ENCODE peak calls at places on chromosomes 3 and 15, in ten cellular contexts. I is NCI-H1105, M is BJ, J is omental fat pad, T is EL, C is posterior vena cava, B is ureter, F is NCI-H1436, H is M059J, D is HEK293T. O is an unnamed sample.

GRCh38 chr3:193782280-193782654 is 189.3 kb downstream of the OPA1 start:
- DNase-seq in J (no peak), B (peak; percentile 70), C (no peak), T (peak; percentile 4), F (no peak), D (no peak), M (no peak), I (no peak), H (peak; percentile 97), O (no peak)

GRCh38 chr3:140529096-140529495 is 148.8 kb upstream of the TRIM42 start:
- DNase-seq in J (no peak), M (peak; percentile 11), T (peak; percentile 29), B (no peak), F (no peak), H (peak; percentile 100), I (no peak), D (no peak), C (no peak), O (no peak)

GRCh38 chr3:48553886-48554845 is 2.4 kb downstream of the PFKFB4 start:
- DNase-seq in H (no peak), T (no peak), F (no peak), D (no peak), C (no peak), I (no peak), M (no peak), B (no peak), J (no peak), O (no peak)

GRCh38 chr15:95284933-95285401 is 1045.5 kb upstream of the NR2F2 start:
- DNase-seq in J (no peak), F (no peak), I (no peak), H (no peak), C (no peak), B (no peak), T (peak; percentile 57), M (no peak), D (no peak), O (peak; percentile 23)

GRCh38 chr3:38421679-38422336 is 31.9 kb upstream of the ACVR2B start:
- DNase-seq in C (no peak), I (no peak), H (no peak), B (no peak), J (no peak), T (no peak), D (no peak), M (no peak), F (no peak), O (no peak)

GRCh38 chr15:83285979-83286553 is 1.6 kb upstream of the BNC1 start:
- DNase-seq in C (no peak), M (peak; percentile 56), H (peak; percentile 96), D (no peak), B (no peak), I (no peak), F (no peak), T (peak; percentile 95), J (no peak), O (no peak)

GRCh38 chr15:94086360-94086759 is 145.0 kb upstream of the MCTP2 start:
- DNase-seq in H (no peak), D (no peak), J (no peak), F (no peak), M (no peak), T (no peak), I (no peak), B (no peak), C (no peak), O (no peak)

GRCh38 chr15:28921336-28921735 is 35.6 kb downstream of the APBA2 start:
- DNase-seq in T (no peak), J (no peak), B (no peak), M (no peak), D (no peak), H (no peak), I (no peak), F (no peak), C (peak; percentile 9), O (no peak)

GRCh38 chr3:52056521-52056967 is at the start of gene DUSP7:
- DNase-seq in C (peak; percentile 91), B (peak; percentile 69), D (peak; percentile 71), M (no peak), H (peak; percentile 56), T (peak; percentile 72), J (no peak), F (peak; percentile 26), I (peak; percentile 39), O (peak; percentile 67)

GRCh38 chr3:70811880-70812279 is 499.4 kb upstream of the MDFIC2 start:
- DNase-seq in I (no peak), J (no peak), H (peak; percentile 44), F (no peak), C (no peak), T (no peak), D (no peak), M (peak; percentile 52), B (peak; percentile 40), O (peak; percentile 24)

GRCh38 chr3:132593241-132593949 is 3.7 kb upstream of the ACKR4 start:
- DNase-seq in I (no peak), B (no peak), H (no peak), T (peak; percentile 38), J (no peak), D (no peak), M (no peak), F (no peak), C (no peak), O (no peak)

GRCh38 chr3:33184863-33185262 is 33.7 kb downstream of the SUSD5 start:
- DNase-seq in T (no peak), F (no peak), H (no peak), M (no peak), J (no peak), B (no peak), I (no peak), C (no peak), D (no peak), O (no peak)

GRCh38 chr15:95793226-95793625 is 537.3 kb upstream of the NR2F2 start:
- DNase-seq in T (peak; percentile 66), B (no peak), H (no peak), J (no peak), C (no peak), M (peak; percentile 26), F (no peak), I (no peak), D (no peak), O (no peak)

GRCh38 chr15:100050877-100051786 is 290.6 kb downstream of the ADAMTS17 start:
- DNase-seq in T (no peak), B (no peak), F (no peak), C (no peak), H (no peak), I (no peak), J (no peak), M (no peak), D (no peak), O (no peak)

GRCh38 chr15:25863067-25863967 is at the start of gene ATP10A:
- DNase-seq in H (no peak), I (no peak), M (no peak), C (peak; percentile 88), J (no peak), T (peak; percentile 66), D (no peak), B (no peak), F (no peak), O (no peak)

GRCh38 chr3:72079369-72079872 is 294.5 kb upstream of the PROK2 start:
- DNase-seq in F (no peak), J (no peak), H (no peak), T (no peak), I (no peak), B (no peak), D (no peak), C (no peak), M (no peak), O (no peak)

GRCh38 chr15:59157398-59157797 is 49.2 kb upstream of the LDHAL6B start:
- DNase-seq in T (no peak), F (no peak), M (no peak), B (no peak), D (no peak), H (no peak), J (no peak), I (no peak), C (no peak), O (no peak)

GRCh38 chr3:25441234-25441856 is 13.3 kb downstream of the RARB start:
- DNase-seq in C (no peak), I (no peak), F (no peak), D (no peak), H (no peak), T (no peak), J (no peak), M (no peak), B (no peak), O (no peak)

GRCh38 chr3:126607214-126607908 is 47.6 kb downstream of the TXNRD3 start:
- DNase-seq in C (no peak), M (peak; percentile 7), F (no peak), H (peak; percentile 69), I (no peak), J (no peak), B (no peak), T (peak; percentile 66), D (no peak), O (no peak)

GRCh38 chr15:59398220-59398619 is 25.5 kb upstream of the MYO1E start:
- DNase-seq in H (no peak), J (no peak), D (no peak), F (no peak), I (no peak), M (no peak), B (no peak), T (no peak), C (no peak), O (no peak)

GRCh38 chr3:2268779-2269178 is 170.1 kb downstream of the CNTN4 start:
- DNase-seq in T (no peak), H (no peak), I (no peak), M (no peak), B (no peak), D (no peak), F (no peak), C (no peak), J (no peak), O (no peak)

GRCh38 chr3:59135091-59135490 is 85.3 kb upstream of the CFAP20DC start:
- DNase-seq in H (no peak), C (no peak), I (no peak), B (no peak), M (no peak), F (no peak), D (no peak), T (no peak), J (no peak), O (no peak)

GRCh38 chr3:55583475-55583874 is 96.4 kb upstream of the WNT5A start:
- DNase-seq in M (no peak), H (no peak), F (no peak), J (no peak), T (no peak), B (no peak), I (no peak), C (no peak), D (no peak), O (no peak)

GRCh38 chr3:114542359-114542758 is 248.5 kb downstream of the TIGIT start:
- DNase-seq in I (no peak), F (no peak), B (no peak), C (no peak), D (no peak), J (no peak), M (no peak), T (no peak), H (no peak), O (no peak)

GRCh38 chr3:108477511-108478147 is 32.8 kb downstream of the MYH15 start:
- DNase-seq in T (peak; percentile 67), C (no peak), F (peak; percentile 83), M (no peak), H (peak; percentile 67), I (peak; percentile 79), D (peak; percentile 67), J (no peak), B (peak; percentile 56), O (peak; percentile 63)

GRCh38 chr15:101600024-101600423 is 52.2 kb downstream of the TM2D3 start:
- DNase-seq in M (no peak), D (peak; percentile 51), B (no peak), F (no peak), T (no peak), J (no peak), C (no peak), I (no peak), H (no peak), O (no peak)

GRCh38 chr3:157282261-157283191 is 122.6 kb upstream of the CCNL1 start:
- DNase-seq in C (peak; percentile 85), F (no peak), I (no peak), B (no peak), J (no peak), H (peak; percentile 80), M (peak; percentile 97), T (peak; percentile 94), D (no peak), O (no peak)

GRCh38 chr3:41574900-41575299 is 375.6 kb downstream of the CTNNB1 start:
- DNase-seq in B (no peak), H (no peak), D (no peak), C (no peak), J (no peak), I (no peak), M (no peak), T (no peak), F (no peak), O (peak; percentile 20)

O was measured in pons.